ENCODE peak calls at places on chromosomes 2 and 18, in six cellular contexts. P is activated CD4-positive, alpha-beta T cell treated with anti-CD3 and anti-CD28 coated beads for 1 hour; L is NCI-H748 treated with DMSO at 0.1 percent for 48 hours; T is neuronal stem cell; M is stimulated activated CD4-positive, alpha-beta T cell treated with anti-CD3 and anti-CD28 coated beads, Interleukin-2, amount 100 ng/mL, for 48 hours; V is left ventricle myocardium inferior. I is an unnamed sample.

GRCh38 chr18:57859314-57859713 is 56.2 kb upstream of the ATP8B1 start:
- DNase-seq in L (peak), V (no peak), M (no peak), T (no peak), P (no peak), I (no peak)

GRCh38 chr18:75034937-75035336 is 174.0 kb downstream of the PTGR3 start:
- DNase-seq in V (no peak), T (no peak), M (no peak), L (no peak), P (no peak), I (no peak)

GRCh38 chr2:83364264-83364663 is 1094.8 kb downstream of the SUCLG1 start:
- DNase-seq in M (no peak), L (no peak), T (no peak), P (no peak), V (no peak), I (no peak)

GRCh38 chr2:185738679-185739472 is at the start of gene FSIP2:
- DNase-seq in P (no peak), V (peak), T (peak), M (peak), L (no peak), I (peak)

GRCh38 chr18:74951165-74951760 is 257.7 kb downstream of the PTGR3 start:
- DNase-seq in T (no peak), L (no peak), P (no peak), M (no peak), V (no peak), I (no peak)

GRCh38 chr2:239220976-239221375 is 179.8 kb downstream of the HDAC4 start:
- DNase-seq in P (no peak), T (no peak), V (no peak), L (no peak), M (no peak), I (no peak)

GRCh38 chr2:210544839-210545238 is 11.6 kb upstream of the CPS1 start:
- DNase-seq in V (no peak), L (no peak), P (no peak), T (no peak), M (no peak), I (no peak)

GRCh38 chr2:26492749-26493515 is 15.0 kb upstream of the OTOF start:
- DNase-seq in M (no peak), P (no peak), T (no peak), L (no peak), V (no peak), I (no peak)

GRCh38 chr2:232653441-232653840 is 20.0 kb downstream of the EFHD1 start:
- DNase-seq in T (no peak), L (no peak), V (no peak), M (no peak), P (no peak), I (no peak)

GRCh38 chr2:173772205-173772604 is 193.0 kb downstream of the SP3 start:
- DNase-seq in V (no peak), L (no peak), P (no peak), T (no peak), M (no peak), I (no peak)

GRCh38 chr18:8367217-8367988 is 241.8 kb upstream of the RAB12 start:
- DNase-seq in M (peak), V (no peak), P (no peak), L (peak), T (peak), I (peak)

GRCh38 chr2:175312137-175312536 is 130.6 kb upstream of the ATP5MC3 start:
- DNase-seq in P (no peak), L (no peak), V (no peak), M (no peak), T (no peak), I (no peak)

GRCh38 chr2:95728878-95729511 is 137.2 kb downstream of the TRIM43 start:
- DNase-seq in V (peak), T (peak), M (peak), L (peak), P (no peak), I (peak)

GRCh38 chr18:24015897-24016631 is 1.5 kb downstream of the TTC39C start:
- DNase-seq in L (no peak), M (no peak), V (no peak), T (no peak), P (no peak), I (no peak)

GRCh38 chr2:19128148-19128547 is 230.3 kb downstream of the OSR1 start:
- DNase-seq in M (no peak), P (no peak), T (no peak), V (no peak), L (no peak), I (no peak)

GRCh38 chr18:45416168-45416567 is 199.1 kb upstream of the SLC14A2 start:
- DNase-seq in T (no peak), V (no peak), L (peak), P (no peak), M (no peak), I (no peak)

GRCh38 chr2:108325756-108326155 is 37.1 kb downstream of the SULT1C2 start:
- DNase-seq in P (no peak), V (no peak), T (no peak), L (no peak), M (no peak), I (no peak)

GRCh38 chr2:151733781-151734672 is at the start of gene NEB:
- DNase-seq in M (no peak), V (no peak), P (no peak), L (peak), T (no peak), I (no peak)

GRCh38 chr2:455046-455705 is 167.3 kb upstream of the ALKAL2 start:
- DNase-seq in L (no peak), P (no peak), T (no peak), M (no peak), V (no peak), I (no peak)

GRCh38 chr2:53913721-53914120 is 54.0 kb upstream of the GPR75 start:
- DNase-seq in P (no peak), M (peak), L (no peak), T (no peak), V (no peak), I (no peak)

GRCh38 chr2:130854301-130854700 is 17.6 kb downstream of the ARHGEF4 start:
- DNase-seq in T (no peak), V (no peak), M (no peak), P (no peak), L (no peak), I (no peak)

GRCh38 chr2:113978524-113979171 is 88.8 kb downstream of the ACTR3 start:
- DNase-seq in T (no peak), P (no peak), V (no peak), M (no peak), L (no peak), I (no peak)

GRCh38 chr18:60157810-60158209 is 214.8 kb downstream of the MC4R start:
- DNase-seq in T (no peak), M (no peak), P (no peak), V (no peak), L (no peak), I (no peak)

I was measured in NT2/D1.